ENCODE peak calls at places on chromosomes 12 and 14, in four cellular contexts. D is lower lobe of right lung; B is lung; R is CD8-positive, alpha-beta T cell. Z is an unnamed sample. For H3K4me1, the result is how much of the 10 kb centered on the place peaks cover.

GRCh38 chr12:79367016-79367575 is 323.7 kb downstream of the PAWR start:
- DNase-seq in B (no peak), D (no peak), R (no peak), Z (no peak)

GRCh38 chr12:127773520-127773919 is 493.4 kb upstream of the TMEM132C start:
- DNase-seq in R (no peak), D (no peak), B (no peak), Z (no peak)

GRCh38 chr14:23302290-23303225 is at the start of gene PPP1R3E:
- DNase-seq in R (peak), D (peak), B (peak), Z (peak)

GRCh38 chr12:48997719-48998496 is 1.3 kb downstream of the DDN start:
- DNase-seq in D (no peak), R (peak), B (no peak), Z (peak)

GRCh38 chr12:2958432-2959193 is 584 bp upstream of the TEAD4 start:
- DNase-seq in B (peak), R (no peak), D (peak), Z (peak)

GRCh38 chr12:48023386-48023785 is 19.1 kb upstream of the COL2A1 start:
- DNase-seq in D (no peak), R (no peak), B (no peak), Z (no peak)

GRCh38 chr12:102374190-102374589 is 106.2 kb downstream of the IGF1 start:
- DNase-seq in R (no peak), B (no peak), D (no peak), Z (no peak)

GRCh38 chr12:114667669-114668150 is 16.3 kb downstream of the TBX3 start:
- DNase-seq in B (no peak), D (no peak), R (no peak), Z (no peak)

GRCh38 chr12:53994268-53994690 is 5.7 kb upstream of the HOXC9 start:
- DNase-seq in B (no peak), R (no peak), D (no peak), Z (no peak)

GRCh38 chr12:62605972-62606371 is 139.3 kb downstream of the MON2 start:
- DNase-seq in B (no peak), D (no peak), R (no peak), Z (no peak)

GRCh38 chr14:63542231-63542999 is 762 bp downstream of the PPP2R5E start:
- DNase-seq in D (peak), B (peak), R (no peak), Z (peak)

GRCh38 chr14:96206461-96206860 is 1.8 kb downstream of the BDKRB2 start:
- DNase-seq in B (no peak), D (no peak), R (no peak), Z (peak)

GRCh38 chr14:80387563-80387981 is 176.3 kb upstream of the DIO2 start:
- DNase-seq in B (no peak), R (no peak), D (no peak), Z (no peak)

GRCh38 chr12:10385181-10385613 is 4.6 kb downstream of the KLRK1 start:
- DNase-seq in D (no peak), R (no peak), B (no peak), Z (no peak)

GRCh38 chr12:47900480-47901129 is 4.2 kb downstream of the VDR start:
- DNase-seq in D (peak), B (peak), R (peak), Z (peak)

GRCh38 chr12:117121456-117121855 is 22.2 kb upstream of the TESC start:
- DNase-seq in D (no peak), B (no peak), R (no peak), Z (no peak)

GRCh38 chr12:56158926-56159461 is 835 bp downstream of the MYL6 start:
- DNase-seq in D (peak), B (peak), R (no peak), Z (peak)

GRCh38 chr14:34851395-34851794 is 23.8 kb downstream of the BAZ1A start:
- DNase-seq in R (no peak), D (no peak), B (no peak), Z (no peak)

GRCh38 chr14:102786758-102787157 is 9.5 kb downstream of the TRAF3 start:
- DNase-seq in D (no peak), R (no peak), B (no peak), Z (no peak)

GRCh38 chr12:103798586-103798985 is 42.4 kb downstream of the NT5DC3 start:
- DNase-seq in B (no peak), R (no peak), D (no peak), Z (no peak)

GRCh38 chr12:88006351-88006750 is 22.9 kb downstream of the C12orf50 start:
- DNase-seq in R (no peak), D (no peak), B (no peak), Z (no peak)

GRCh38 chr12:59620326-59620725 is 24.5 kb downstream of the SLC16A7 start:
- DNase-seq in D (no peak), R (no peak), B (no peak), Z (no peak)

GRCh38 chr12:6080149-6081045 is 44.1 kb downstream of the VWF start:
- DNase-seq in B (no peak), D (no peak), R (no peak), Z (no peak)

GRCh38 chr14:70354204-70354603 is 5.3 kb downstream of the COX16 start:
- DNase-seq in B (no peak), D (no peak), R (no peak), Z (no peak)

GRCh38 chr12:110105961-110106540 is 18.1 kb upstream of the IFT81 start:
- DNase-seq in D (no peak), B (no peak), R (no peak), Z (no peak)

GRCh38 chr14:29645117-29645516 is 282.5 kb downstream of the PRKD1 start:
- DNase-seq in B (no peak), R (no peak), D (no peak), Z (no peak)

GRCh38 chr14:98169170-98169587 is 1102.8 kb downstream of the BCL11B start:
- DNase-seq in B (no peak), D (no peak), R (no peak), Z (no peak)

GRCh38 chr12:33129500-33129899 is 232.9 kb upstream of the PKP2 start:
- DNase-seq in R (no peak), D (no peak), B (no peak), Z (no peak)

GRCh38 chr12:12202747-12203146 is 64.1 kb downstream of the LRP6 start:
- DNase-seq in D (no peak), B (no peak), R (no peak), Z (no peak)

GRCh38 chr12:90090929-90091651 is 382.5 kb upstream of the ATP2B1 start:
- DNase-seq in D (no peak), B (peak), R (no peak), Z (peak)

GRCh38 chr14:105838591-105839424 is 312.4 kb downstream of the TMEM121 start:
- DNase-seq in B (no peak), D (no peak), R (no peak), Z (no peak)

GRCh38 chr12:28611115-28611435 is 420.8 kb downstream of the CCDC91 start:
- DNase-seq in D (no peak), R (no peak), B (no peak), Z (no peak)

GRCh38 chr14:64766430-64767151 is 62.4 kb downstream of the PLEKHG3 start:
- DNase-seq in R (no peak), D (no peak), B (no peak), Z (no peak)

GRCh38 chr12:109927622-109928021 is 27.5 kb downstream of the TCHP start:
- DNase-seq in D (no peak), B (no peak), R (peak), Z (peak)

GRCh38 chr14:39266589-39266870 is 32.8 kb downstream of the MIA2 start:
- DNase-seq in R (no peak), D (peak), B (peak), Z (peak)

GRCh38 chr12:2851931-2852330 is 4.9 kb downstream of the TEX52 start:
- DNase-seq in D (no peak), R (no peak), B (no peak), Z (no peak)

GRCh38 chr12:62654558-62655241 is 188.1 kb downstream of the MON2 start:
- DNase-seq in D (no peak), B (no peak), R (no peak), Z (no peak)

GRCh38 chr12:40566246-40566645 is 126.0 kb upstream of the CNTN1 start:
- DNase-seq in B (no peak), D (no peak), R (no peak), Z (no peak)

GRCh38 chr12:75955251-75955650 is 76.3 kb downstream of the PHLDA1 start:
- DNase-seq in R (no peak), D (no peak), B (no peak), Z (no peak)
- H3K4me1 ChIP-seq in R (under half), D (under half), B (under half), Z (under half)

DNA sequence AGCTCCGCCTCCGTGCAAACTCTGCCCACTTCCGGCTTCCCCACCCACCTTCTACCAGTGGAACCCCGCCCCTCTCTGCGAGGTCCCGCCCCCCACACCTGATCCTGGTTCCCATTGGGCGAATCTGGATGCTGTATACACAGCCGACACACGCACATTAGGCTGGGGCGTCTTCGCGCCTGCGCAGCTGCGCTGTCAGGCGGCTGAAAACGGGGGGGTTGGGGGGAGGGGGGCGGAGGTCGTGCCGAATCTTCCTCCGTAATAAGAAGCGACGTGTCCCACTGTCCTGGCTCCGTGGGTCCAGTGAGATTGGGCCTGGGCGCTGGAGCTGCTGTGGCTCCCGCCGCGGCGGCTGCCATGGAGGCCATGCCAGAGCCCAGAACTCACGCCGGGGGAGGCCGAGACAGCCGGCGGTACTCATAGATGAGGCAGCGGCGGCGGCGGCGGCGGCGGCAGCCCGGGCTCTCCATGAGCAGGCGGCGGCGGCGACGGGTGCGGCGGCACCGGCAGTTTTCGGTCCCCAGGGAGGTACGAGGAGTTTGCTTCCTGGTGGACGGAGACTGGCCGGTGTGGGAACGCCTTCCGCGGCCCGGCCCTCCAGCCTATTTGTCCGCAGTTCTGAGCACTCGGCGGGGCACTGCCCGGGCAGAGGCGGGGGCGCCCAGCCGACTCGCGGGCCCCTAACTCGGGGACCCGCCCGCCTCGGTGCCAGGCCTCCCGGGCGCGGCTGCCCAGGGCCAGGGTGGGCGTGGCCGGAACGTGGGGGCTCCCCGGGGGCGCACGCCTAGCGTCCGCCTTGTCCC is 64.5 kb downstream of the KLHL28 start:
- DNase-seq in R (peak), B (peak), D (peak), Z (peak)
- H3K4me3 ChIP-seq in R (peak), B (peak), D (peak), Z (peak)

DNA sequence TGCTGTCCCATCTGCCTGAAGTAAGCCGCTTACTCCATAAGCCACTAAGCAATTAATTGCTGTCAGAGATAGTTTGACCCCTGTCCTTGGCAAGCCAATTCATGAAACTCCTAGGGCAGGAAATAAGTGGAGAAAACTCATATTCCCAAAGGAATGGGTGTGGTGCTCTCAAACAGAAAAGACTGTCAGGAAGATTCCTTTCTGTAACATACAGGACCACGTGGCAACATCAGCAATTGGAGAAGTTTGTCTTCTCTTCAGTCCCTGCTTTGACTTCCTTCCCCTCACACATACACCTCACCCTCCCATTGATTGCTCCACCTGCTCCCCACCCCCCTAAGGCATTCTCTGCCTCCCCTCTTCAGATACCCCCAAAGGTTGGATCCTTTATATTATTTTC is 36.2 kb upstream of the MDM1 start:
- DNase-seq in D (no peak), R (no peak), B (no peak), Z (no peak)
- H3K4me1 ChIP-seq in D (half or more), R (half or more), B (under half), Z (under half)

GRCh38 chr12:112105891-112106290 is 2.7 kb downstream of the NAA25 start:
- DNase-seq in D (no peak), R (no peak), B (no peak), Z (no peak)
- H3K4me3 ChIP-seq in D (no peak), R (no peak), B (no peak), Z (no peak)

GRCh38 chr12:65611396-65611795 is 212.9 kb upstream of the HMGA2 start:
- DNase-seq in D (no peak), B (no peak), R (no peak), Z (no peak)
- H3K4me1 ChIP-seq in D (under half), B (under half), R (under half), Z (under half)

DNA sequence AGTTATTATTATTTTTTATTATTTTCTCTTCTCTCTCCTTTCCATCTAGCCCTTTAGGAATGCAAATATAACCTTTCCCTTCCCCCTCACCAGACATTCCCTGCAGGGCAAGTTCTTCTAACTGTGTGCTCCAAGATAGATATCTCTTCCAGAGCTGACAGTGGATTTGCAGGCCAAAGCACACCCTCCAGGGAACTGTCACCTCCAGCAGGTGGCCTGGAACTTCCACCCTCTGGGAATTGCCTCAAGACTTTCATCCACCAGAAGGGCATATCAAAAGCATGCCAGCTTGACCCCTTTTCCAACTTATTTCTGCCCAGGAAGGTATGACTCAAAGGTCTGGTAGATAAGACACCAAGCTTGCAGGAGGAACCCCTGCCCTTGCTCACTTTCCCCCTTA is 13.6 kb upstream of the KCNA5 start:
- DNase-seq in D (no peak), B (no peak), R (no peak), Z (no peak)
- H3K4me3 ChIP-seq in D (no peak), B (no peak), R (no peak), Z (no peak)

DNA sequence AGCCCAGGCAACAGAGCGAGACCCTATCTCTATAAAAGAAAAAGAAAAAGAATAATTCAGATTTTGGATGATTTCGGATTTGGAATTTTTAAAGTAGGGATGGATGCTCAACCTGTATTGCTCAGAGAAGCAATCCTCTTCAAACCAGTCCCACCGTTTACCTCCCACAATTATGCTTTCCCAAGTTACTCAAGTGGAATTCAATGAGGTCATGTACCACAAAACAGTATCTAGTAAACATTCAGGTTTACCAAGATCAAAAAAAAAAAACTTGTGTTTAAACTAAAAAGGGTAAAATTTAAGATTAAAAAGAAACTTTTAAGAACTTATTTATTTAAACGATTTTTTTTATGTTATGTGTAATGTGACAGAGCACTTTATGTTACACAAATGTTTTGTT is 2.5 kb downstream of the KDM5A start:
- DNase-seq in R (no peak), B (no peak), D (no peak), Z (no peak)
- H3K4me1 ChIP-seq in R (under half), B (under half), D (under half), Z (under half)

DNA sequence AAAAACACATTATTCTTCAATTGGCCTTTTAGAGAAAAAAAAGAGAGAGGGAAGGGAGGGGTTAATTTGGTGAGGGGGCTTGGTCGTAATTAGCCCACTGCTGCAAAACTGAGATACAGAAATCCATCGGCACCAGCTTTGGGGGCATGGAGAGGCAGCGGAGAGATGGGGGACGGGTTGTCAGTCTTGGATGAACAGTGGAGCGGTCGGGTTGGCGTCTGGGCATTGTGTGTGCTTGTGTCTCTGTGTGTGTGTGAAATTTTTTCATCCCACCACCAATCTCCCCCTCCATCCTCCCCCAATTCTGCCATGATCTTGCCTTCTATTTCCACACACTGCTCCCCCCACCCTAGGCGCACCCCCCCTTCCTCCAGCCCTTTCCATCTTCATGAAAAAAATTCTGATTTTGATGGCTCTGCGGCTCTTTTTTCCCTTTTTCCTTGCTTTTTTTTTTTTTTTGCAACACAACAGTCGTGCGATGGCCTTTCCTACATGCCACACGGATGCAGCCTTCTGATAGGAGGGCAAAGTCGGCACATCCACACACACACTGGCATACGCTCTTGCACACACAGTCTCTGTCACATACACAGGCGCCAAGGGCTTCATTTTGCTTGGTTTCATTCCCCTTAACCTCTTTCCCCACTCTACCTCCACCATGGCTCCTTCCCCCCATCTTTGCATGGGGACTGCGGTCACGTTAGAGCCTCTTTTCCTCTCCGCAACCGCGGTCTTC is 3.3 kb downstream of the NRXN3 start:
- DNase-seq in R (no peak), D (no peak), B (no peak), Z (no peak)
- H3K4me3 ChIP-seq in R (no peak), D (no peak), B (no peak), Z (no peak)

GRCh38 chr14:100361626-100362025 is 38.5 kb downstream of the SLC25A47 start:
- DNase-seq in D (no peak), B (no peak), R (no peak), Z (no peak)
- H3K4me1 ChIP-seq in D (under half), B (under half), R (under half), Z (under half)

GRCh38 chr14:61609885-61610284 is 85.4 kb upstream of the HIF1A start:
- DNase-seq in R (no peak), D (no peak), B (no peak), Z (no peak)

GRCh38 chr14:61608245-61609142 is 86.8 kb upstream of the HIF1A start:
- DNase-seq in B (no peak), R (no peak), D (no peak), Z (no peak)

GRCh38 chr14:61610900-61611299 is 84.4 kb upstream of the HIF1A start:
- DNase-seq in B (no peak), D (no peak), R (no peak), Z (no peak)

GRCh38 chr14:61607570-61608244 is 87.6 kb upstream of the HIF1A start:
- DNase-seq in D (no peak), B (no peak), R (peak), Z (no peak)

GRCh38 chr14:61609143-61609851 is 86.0 kb upstream of the HIF1A start:
- DNase-seq in D (no peak), R (no peak), B (no peak), Z (no peak)
- H3K4me3 ChIP-seq in D (no peak), R (no peak), B (no peak), Z (no peak)